ENCODE peak calls at places on chromosome 13, in five cellular contexts. Q is activated CD8-positive, alpha-beta memory T cell treated with anti-CD3 and anti-CD28 coated beads for 4 hours; S is T-helper 17 cell; X is heart right ventricle; B is brain microvascular endothelial cell. R is an unnamed sample.
A peak's percentile ranks its signal among the peaks of the same experiment; 100 is the strongest.

GRCh38 chr13:50668882-50669281 is 174.6 kb downstream of the DLEU7 start:
- DNase-seq in Q (no peak), S (no peak), X (no peak), B (no peak), R (no peak)

GRCh38 chr13:44263920-44264610 is 109.6 kb upstream of the SERP2 start:
- DNase-seq in Q (no peak), S (no peak), X (no peak), B (peak; percentile 43), R (no peak)

GRCh38 chr13:31223640-31224039 is 23.9 kb downstream of the B3GLCT start:
- DNase-seq in Q (no peak), S (no peak), X (no peak), B (no peak), R (no peak)

GRCh38 chr13:98746968-98747367 is 5.5 kb downstream of the SLC15A1 start:
- DNase-seq in Q (no peak), S (no peak), X (no peak), B (peak; percentile 14), R (peak; percentile 14)

GRCh38 chr13:106036870-106037269 is 498.6 kb downstream of the EFNB2 start:
- DNase-seq in Q (no peak), S (no peak), X (no peak), B (no peak), R (no peak)

GRCh38 chr13:101942038-101942437 is 459.8 kb downstream of the FGF14 start:
- DNase-seq in Q (no peak), S (no peak), X (peak; percentile 33), B (peak; percentile 43), R (peak; percentile 52)

GRCh38 chr13:34116651-34117050 is 298.7 kb downstream of the RFC3 start:
- DNase-seq in Q (no peak), S (no peak), X (no peak), B (no peak), R (no peak)

GRCh38 chr13:109243311-109243951 is 543.0 kb downstream of the IRS2 start:
- DNase-seq in Q (no peak), S (no peak), X (peak; percentile 40), B (peak; percentile 88), R (peak; percentile 88)

GRCh38 chr13:50309872-50310594 is 294.8 kb downstream of the KCNRG start:
- DNase-seq in Q (no peak), S (no peak), X (no peak), B (no peak), R (no peak)

GRCh38 chr13:110480161-110480560 is 81.4 kb downstream of the RAB20 start:
- DNase-seq in Q (no peak), S (no peak), X (no peak), B (no peak), R (no peak)

GRCh38 chr13:113800576-113800926 is 41.5 kb downstream of the TMEM255B start:
- DNase-seq in Q (no peak), S (no peak), X (no peak), B (no peak), R (no peak)

GRCh38 chr13:20826810-20827560 is 53.2 kb upstream of the EEF1AKMT1 start:
- DNase-seq in Q (no peak), S (no peak), X (no peak), B (no peak), R (peak; percentile 21)

GRCh38 chr13:33087091-33087490 is 70.9 kb downstream of the KL start:
- DNase-seq in Q (no peak), S (no peak), X (no peak), B (peak; percentile 40), R (no peak)

GRCh38 chr13:41709511-41709910 is 251.4 kb downstream of the VWA8 start:
- DNase-seq in Q (no peak), S (no peak), X (no peak), B (no peak), R (no peak)

GRCh38 chr13:113451951-113452421 is 1.3 kb downstream of the ADPRHL1 start:
- DNase-seq in Q (no peak), S (no peak), X (peak; percentile 76), B (no peak), R (no peak)

GRCh38 chr13:68697551-68697950 is 1410.1 kb upstream of the ATXN8OS start:
- DNase-seq in Q (no peak), S (no peak), X (no peak), B (no peak), R (no peak)

GRCh38 chr13:75724742-75725504 is 88.8 kb downstream of the LMO7 start:
- DNase-seq in Q (no peak), S (no peak), X (no peak), B (no peak), R (no peak)

GRCh38 chr13:47334173-47334572 is 437.3 kb upstream of the HTR2A start:
- DNase-seq in Q (no peak), S (no peak), X (no peak), B (peak; percentile 74), R (peak; percentile 12)

GRCh38 chr13:74869846-74870245 is 612.1 kb downstream of the TBC1D4 start:
- DNase-seq in Q (no peak), S (no peak), X (no peak), B (peak; percentile 53), R (no peak)

GRCh38 chr13:33272531-33273124 is 12.9 kb downstream of the STARD13 start:
- DNase-seq in Q (no peak), S (no peak), X (no peak), B (no peak), R (no peak)

GRCh38 chr13:27797228-27797624 is 4.9 kb downstream of the GSX1 start:
- DNase-seq in Q (no peak), S (no peak), X (no peak), B (peak; percentile 5), R (peak; percentile 22)

GRCh38 chr13:24306632-24307031 is 2.7 kb upstream of the C1QTNF9 start:
- DNase-seq in Q (no peak), S (no peak), X (no peak), B (peak; percentile 5), R (peak; percentile 39)

GRCh38 chr13:98539655-98540054 is 37.3 kb downstream of the STK24 start:
- DNase-seq in Q (no peak), S (no peak), X (no peak), B (no peak), R (no peak)

GRCh38 chr13:110575322-110576069 is 14.0 kb upstream of the RAB20 start:
- DNase-seq in Q (no peak), S (no peak), X (peak; percentile 33), B (peak; percentile 14), R (no peak)

GRCh38 chr13:48909088-48909389 is 66.7 kb upstream of the FNDC3A start:
- DNase-seq in Q (no peak), S (no peak), X (no peak), B (no peak), R (no peak)

GRCh38 chr13:111927181-111927540 is 139.8 kb upstream of the SOX1 start:
- DNase-seq in Q (no peak), S (no peak), X (no peak), B (no peak), R (no peak)

GRCh38 chr13:75550159-75550567 is 572 bp downstream of the UCHL3 start:
- DNase-seq in Q (no peak), S (no peak), X (peak; percentile 13), B (peak; percentile 83), R (peak; percentile 81)

R was measured in adipocyte.